ENCODE peak calls at places on chromosome 14, in five cellular contexts. Y is iPS DF 19.7, U is fibroblast of lung, K is kidney glomerular epithelial cell, I is dorsolateral prefrontal cortex. B is an unnamed sample.

GRCh38 chr14:64012003-64012402 is 159.2 kb downstream of the SYNE2 start:
- DNase-seq in K (no peak), Y (no peak), I (no peak), U (no peak), B (no peak)

GRCh38 chr14:103398427-103399195 is 13.4 kb downstream of the MARK3 start:
- DNase-seq in Y (no peak), U (peak), I (no peak), K (no peak), B (no peak)

GRCh38 chr14:22955702-22956575 is 951 bp downstream of the HAUS4 start:
- DNase-seq in U (peak), K (no peak), Y (no peak), I (no peak), B (no peak)

GRCh38 chr14:89540009-89540829 is 123.2 kb upstream of the FOXN3 start:
- DNase-seq in U (peak), K (no peak), I (no peak), Y (no peak), B (no peak)

GRCh38 chr14:90666571-90666970 is 149.7 kb downstream of the TTC7B start:
- DNase-seq in K (no peak), I (no peak), Y (no peak), U (no peak), B (no peak)

GRCh38 chr14:96999654-97000155 is 202.5 kb downstream of the VRK1 start:
- DNase-seq in K (no peak), U (no peak), Y (no peak), I (no peak), B (no peak)

GRCh38 chr14:61642246-61642982 is 52.9 kb upstream of the HIF1A start:
- DNase-seq in U (peak), Y (no peak), K (peak), I (no peak), B (no peak)

GRCh38 chr14:95497561-95498011 is 18.9 kb downstream of the SYNE3 start:
- DNase-seq in I (no peak), K (no peak), Y (no peak), U (peak), B (no peak)

B was measured in pulmonary artery endothelial cell.